ENCODE peak calls at places on chromosomes 3 and 15, in five cellular contexts. M, D, N, O and C are unnamed samples.
A peak's percentile ranks its signal among the peaks of the same experiment; 100 is the strongest.

GRCh38 chr3:184710870-184711365 is 946 bp downstream of the MAGEF1 start:
- DNase-seq in O (no peak), M (no peak), N (no peak), D (peak; percentile 74), C (peak; percentile 27)

GRCh38 chr3:30343067-30343831 is 263.2 kb upstream of the TGFBR2 start:
- DNase-seq in N (no peak), O (no peak), M (no peak), D (no peak), C (no peak)

GRCh38 chr15:27124287-27124830 is 153.4 kb downstream of the GABRG3 start:
- DNase-seq in D (no peak), N (no peak), O (no peak), M (no peak), C (no peak)

GRCh38 chr15:68583936-68584703 is 5.3 kb downstream of the CORO2B start:
- DNase-seq in N (no peak), M (no peak), O (no peak), D (no peak), C (no peak)

GRCh38 chr3:16309558-16309957 is 44.5 kb downstream of the OXNAD1 start:
- DNase-seq in O (no peak), M (no peak), N (no peak), D (no peak), C (no peak)

GRCh38 chr15:64883097-64883581 is 28.6 kb upstream of the ANKDD1A start:
- DNase-seq in D (no peak), N (no peak), O (no peak), M (no peak), C (no peak)

GRCh38 chr15:34331809-34332208 is 5.8 kb downstream of the SLC12A6 start:
- DNase-seq in O (no peak), M (no peak), D (no peak), N (no peak), C (no peak)

GRCh38 chr3:25304916-25305315 is 123.1 kb upstream of the RARB start:
- DNase-seq in N (no peak), M (no peak), D (no peak), O (no peak), C (no peak)

GRCh38 chr3:39222462-39222861 is 30.1 kb upstream of the XIRP1 start:
- DNase-seq in N (no peak), M (no peak), O (no peak), D (no peak), C (no peak)

GRCh38 chr3:134754768-134755559 is 40.1 kb upstream of the EPHB1 start:
- DNase-seq in N (no peak), D (peak; percentile 37), M (peak; percentile 44), O (no peak), C (no peak)

GRCh38 chr3:112627419-112627818 is 13.5 kb downstream of the CCDC80 start:
- DNase-seq in M (peak; percentile 43), O (no peak), D (no peak), N (peak; percentile 54), C (no peak)

GRCh38 chr3:122786067-122786466 is 7.6 kb downstream of the HSPBAP1 start:
- DNase-seq in N (no peak), D (no peak), M (no peak), O (no peak), C (no peak)

GRCh38 chr15:37134244-37134643 is 33.9 kb upstream of the MEIS2 start:
- DNase-seq in O (no peak), N (no peak), D (no peak), M (no peak), C (no peak)

GRCh38 chr3:150367771-150368170 is 40.3 kb upstream of the TSC22D2 start:
- DNase-seq in M (no peak), O (no peak), N (no peak), D (no peak), C (no peak)

GRCh38 chr3:48662753-48663488 is at the start of gene CELSR3:
- DNase-seq in M (peak; percentile 47), O (peak; percentile 56), N (peak; percentile 71), D (peak; percentile 95), C (peak; percentile 49)

GRCh38 chr3:4983739-4984510 is 4.7 kb downstream of the BHLHE40 start:
- DNase-seq in M (peak; percentile 61), O (no peak), D (peak; percentile 62), N (no peak), C (peak; percentile 64)

GRCh38 chr3:88480822-88481221 is 331.1 kb downstream of the C3orf38 start:
- DNase-seq in O (no peak), D (no peak), M (no peak), N (no peak), C (no peak)

GRCh38 chr3:79818015-79818414 is 50.2 kb upstream of the ROBO1 start:
- DNase-seq in O (no peak), M (no peak), N (no peak), D (no peak), C (no peak)

GRCh38 chr3:4656059-4656458 is 162.9 kb downstream of the ITPR1 start:
- DNase-seq in M (peak; percentile 43), N (peak; percentile 68), D (peak; percentile 2), O (peak; percentile 2), C (no peak)

GRCh38 chr3:33170531-33170930 is 48.1 kb downstream of the SUSD5 start:
- DNase-seq in M (no peak), N (no peak), D (no peak), O (no peak), C (no peak)

GRCh38 chr3:192899540-192899982 is 18.1 kb downstream of the MB21D2 start:
- DNase-seq in O (no peak), D (no peak), M (no peak), N (no peak), C (no peak)

GRCh38 chr3:127483902-127484591 is 106.5 kb downstream of the TPRA1 start:
- DNase-seq in N (no peak), O (no peak), D (no peak), M (no peak), C (no peak)

GRCh38 chr3:184716652-184717607 is 5.1 kb upstream of the MAGEF1 start:
- DNase-seq in M (no peak), N (peak; percentile 44), D (no peak), O (peak; percentile 43), C (no peak)

GRCh38 chr3:4350789-4351163 is 47.6 kb downstream of the SETMAR start:
- DNase-seq in N (no peak), M (no peak), O (no peak), D (peak; percentile 72), C (peak; percentile 49)

GRCh38 chr3:79361748-79362378 is 405.9 kb downstream of the ROBO1 start:
- DNase-seq in O (no peak), N (no peak), M (no peak), D (peak; percentile 23), C (no peak)

GRCh38 chr15:58139631-58140522 is 1.7 kb downstream of the AQP9 start:
- DNase-seq in M (no peak), N (no peak), D (no peak), O (no peak), C (no peak)

GRCh38 chr15:44670087-44670945 is 6.9 kb upstream of the SPG11 start:
- DNase-seq in O (no peak), D (peak; percentile 61), N (no peak), M (no peak), C (peak; percentile 32)

GRCh38 chr3:63979093-63979492 is 44.2 kb downstream of the PSMD6 start:
- DNase-seq in D (no peak), O (no peak), N (no peak), M (no peak), C (no peak)

GRCh38 chr3:13106308-13106970 is 33.2 kb upstream of the IQSEC1 start:
- DNase-seq in D (no peak), N (no peak), M (no peak), O (no peak), C (no peak)

GRCh38 chr3:53618524-53618906 is 124.1 kb downstream of the CACNA1D start:
- DNase-seq in M (no peak), D (no peak), N (no peak), O (no peak), C (no peak)

GRCh38 chr3:173988912-173989311 is 591.4 kb downstream of the NLGN1 start:
- DNase-seq in D (no peak), N (no peak), O (no peak), M (no peak), C (no peak)

GRCh38 chr15:49045691-49046112 is 544 bp downstream of the SECISBP2L start:
- DNase-seq in M (no peak), O (no peak), D (peak; percentile 68), N (no peak), C (no peak)

GRCh38 chr3:194906229-194906629 is 220.5 kb downstream of the FAM43A start:
- DNase-seq in O (no peak), D (no peak), N (no peak), M (no peak), C (no peak)

GRCh38 chr3:3305087-3305486 is 125.6 kb upstream of the CRBN start:
- DNase-seq in N (no peak), D (no peak), M (no peak), O (no peak), C (no peak)

GRCh38 chr15:27214032-27214431 is 243.1 kb downstream of the GABRG3 start:
- DNase-seq in N (no peak), D (no peak), O (no peak), M (no peak), C (no peak)

GRCh38 chr3:21839592-21839991 is 88.6 kb upstream of the ZNF385D start:
- DNase-seq in N (no peak), O (no peak), M (no peak), D (peak; percentile 0), C (no peak)